ENCODE peak calls at places on chromosomes 6 and 20, in six cellular contexts. B is fibroblast of lung, S is hepatocyte, I is GM23338, X is H9, L is IMR-90. P is an unnamed sample.

GRCh38 chr20:46060301-46060881 is 29.4 kb downstream of the NCOA5 start:
- DNase-seq in L (no peak), X (no peak), B (no peak), I (no peak), S (no peak), P (no peak)

GRCh38 chr6:84072452-84072997 is 39.0 kb downstream of the MRAP2 start:
- DNase-seq in L (no peak), S (no peak), B (no peak), I (no peak), X (no peak), P (no peak)

GRCh38 chr20:33250666-33251065 is 14.9 kb downstream of the BPIFA1 start:
- DNase-seq in X (no peak), I (no peak), B (no peak), L (no peak), S (no peak), P (no peak)

GRCh38 chr6:151380848-151381205 is 10.5 kb downstream of the ZBTB2 start:
- DNase-seq in B (no peak), L (no peak), S (no peak), X (no peak), I (peak), P (no peak)

GRCh38 chr6:156876302-156876701 is 99.1 kb downstream of the ARID1B start:
- DNase-seq in B (no peak), I (peak), S (no peak), X (peak), L (no peak), P (no peak)

GRCh38 chr6:134186355-134186754 is 131.6 kb downstream of the SGK1 start:
- DNase-seq in L (no peak), I (no peak), X (no peak), B (no peak), S (no peak), P (no peak)

GRCh38 chr6:125639621-125640020 is 109.8 kb upstream of the HEY2 start:
- DNase-seq in L (no peak), B (no peak), X (no peak), S (no peak), I (no peak), P (no peak)

GRCh38 chr6:108562503-108562993 is 1.8 kb downstream of the FOXO3 start:
- DNase-seq in I (peak), S (peak), B (peak), X (peak), L (peak), P (peak)

GRCh38 chr20:49684335-49684997 is 29.2 kb downstream of the B4GALT5 start:
- DNase-seq in S (no peak), I (no peak), X (no peak), B (no peak), L (no peak), P (no peak)

GRCh38 chr6:35038076-35038475 is 103.1 kb downstream of the TCP11 start:
- DNase-seq in B (no peak), S (no peak), X (no peak), L (no peak), I (peak), P (no peak)

GRCh38 chr6:52368002-52368401 is 6.1 kb downstream of the PAQR8 start:
- DNase-seq in S (no peak), X (no peak), L (no peak), B (no peak), I (no peak), P (no peak)

GRCh38 chr6:153145591-153145990 is 14.5 kb upstream of the RGS17 start:
- DNase-seq in B (no peak), S (no peak), L (no peak), I (peak), X (peak), P (no peak)
- H2AFZ ChIP-seq in B (no peak), S (no peak), L (no peak), I (peak), X (no peak), P (no peak)

GRCh38 chr20:23419995-23420901 is 1.0 kb downstream of the NAPB start:
- DNase-seq in L (peak), S (peak), B (peak), I (peak), X (no peak), P (peak)
- H2AFZ ChIP-seq in L (peak), S (peak), B (peak), I (peak), X (no peak), P (peak)

GRCh38 chr20:1038205-1038604 is 36.1 kb upstream of the RSPO4 start:
- DNase-seq in B (no peak), X (no peak), S (no peak), L (no peak), I (no peak), P (no peak)

GRCh38 chr20:1029980-1030379 is 27.9 kb upstream of the RSPO4 start:
- DNase-seq in B (no peak), X (no peak), L (no peak), I (no peak), S (no peak), P (no peak)

GRCh38 chr20:1037039-1037438 is 34.9 kb upstream of the RSPO4 start:
- DNase-seq in L (no peak), B (no peak), S (no peak), X (no peak), I (no peak), P (no peak)

GRCh38 chr20:1034420-1034799 is 32.3 kb upstream of the RSPO4 start:
- DNase-seq in S (no peak), X (no peak), L (no peak), B (no peak), I (no peak), P (no peak)

GRCh38 chr20:1033751-1034419 is 31.8 kb upstream of the RSPO4 start:
- DNase-seq in L (no peak), S (no peak), B (no peak), X (no peak), I (no peak), P (no peak)
- H2AFZ ChIP-seq in L (no peak), S (no peak), B (no peak), X (no peak), I (peak), P (no peak)

DNA sequence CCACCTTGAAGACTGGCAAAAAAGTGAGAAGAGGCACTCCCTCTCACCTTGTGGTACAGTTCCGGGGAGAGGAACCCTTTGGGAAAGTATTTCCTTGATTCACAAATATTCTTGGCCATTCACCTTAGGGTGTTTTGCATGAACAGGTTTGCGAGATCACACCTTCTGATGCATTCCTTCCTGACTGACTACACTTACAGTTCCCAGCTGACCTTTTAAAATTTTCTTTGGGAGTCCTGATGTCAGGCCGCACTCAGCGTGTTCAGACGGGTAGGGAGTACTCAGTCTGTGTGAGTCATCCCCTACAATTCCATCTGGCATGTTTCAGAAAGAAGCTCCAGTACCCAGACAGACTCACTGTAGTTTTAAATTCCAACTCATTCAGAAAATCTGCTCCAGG is 1.7 kb downstream of the ADGRF4 start:
- DNase-seq in X (no peak), S (peak), L (peak), B (peak), I (no peak), P (peak)
- H2AFZ ChIP-seq in X (no peak), S (no peak), L (no peak), B (no peak), I (no peak), P (no peak)

GRCh38 chr6:3335169-3335568 is 76.4 kb downstream of the PSMG4 start:
- DNase-seq in X (peak), I (no peak), S (no peak), L (no peak), B (no peak), P (no peak)

GRCh38 chr6:3336859-3337515 is 78.2 kb downstream of the PSMG4 start:
- DNase-seq in L (no peak), S (no peak), X (no peak), I (no peak), B (no peak), P (no peak)

GRCh38 chr6:3340358-3340798 is 81.6 kb downstream of the PSMG4 start:
- DNase-seq in L (no peak), X (no peak), B (peak), S (no peak), I (no peak), P (no peak)

GRCh38 chr6:3336066-3336786 is 77.5 kb downstream of the PSMG4 start:
- DNase-seq in I (no peak), X (no peak), B (no peak), S (no peak), L (no peak), P (no peak)

DNA sequence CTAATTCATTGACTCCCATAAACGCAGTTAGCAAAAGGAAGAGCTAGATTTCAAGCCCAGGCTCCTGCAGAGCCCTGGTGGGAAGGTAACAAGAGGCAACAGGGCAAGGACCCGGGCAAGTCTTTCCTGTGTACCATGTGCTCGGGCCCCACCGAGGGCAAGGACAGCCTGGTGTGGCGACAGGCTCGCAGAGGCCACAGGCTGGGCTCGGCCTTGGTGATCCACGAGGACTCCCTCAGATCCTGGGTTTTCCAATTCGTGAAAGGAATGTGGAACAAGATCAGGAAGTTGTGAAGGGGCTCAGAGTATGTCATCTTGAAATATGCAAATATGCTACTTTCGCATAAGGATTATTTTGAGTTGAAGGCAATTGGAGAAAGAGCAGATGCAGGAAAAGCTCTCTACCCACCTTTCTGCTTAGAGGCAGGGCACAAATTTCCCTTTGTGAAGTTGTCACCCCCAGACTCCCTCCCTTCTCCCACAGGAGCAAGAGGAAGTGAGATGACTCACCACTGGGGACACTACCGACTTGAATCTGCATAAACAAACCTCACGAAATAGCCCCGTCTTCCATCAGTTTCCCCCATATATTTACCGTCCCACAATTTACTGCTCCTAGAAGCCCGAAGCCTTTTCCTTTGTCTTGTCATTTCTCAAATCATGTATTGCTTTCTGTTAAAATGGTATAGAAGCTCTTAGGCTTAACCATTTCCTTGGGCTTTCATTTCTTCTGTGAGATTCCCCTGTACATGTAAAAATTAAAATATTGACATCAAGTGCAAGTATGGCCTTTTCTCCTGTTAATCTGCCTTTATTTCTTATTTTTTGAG is 79.0 kb downstream of the PSMG4 start:
- DNase-seq in X (no peak), I (peak), L (peak), B (peak), S (peak), P (peak)
- H2AFZ ChIP-seq in X (no peak), I (no peak), L (no peak), B (no peak), S (no peak), P (peak)

DNA sequence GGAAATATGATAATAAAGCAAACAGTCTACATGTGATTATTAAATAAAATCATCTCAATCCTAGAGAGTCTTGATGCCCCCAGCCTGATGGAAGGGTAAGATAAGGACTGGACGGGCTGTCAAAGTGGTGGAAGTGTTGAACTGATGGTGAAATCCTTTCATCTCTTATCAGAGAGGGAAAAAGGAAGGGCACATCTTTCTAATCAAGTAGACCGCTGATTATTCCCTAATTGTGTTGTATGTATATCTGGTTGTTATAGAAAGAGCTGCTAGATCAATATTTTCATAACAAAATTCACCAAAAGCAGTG is 184.5 kb downstream of the PDE7B start:
- DNase-seq in B (no peak), I (no peak), L (no peak), S (no peak), X (no peak), P (no peak)
- H2AFZ ChIP-seq in B (no peak), I (no peak), L (no peak), S (no peak), X (no peak), P (no peak)

P was measured in PC-3.